ENCODE peak calls at places on chromosomes 16 and 17, in six cellular contexts. M is thoracic aorta; G is GM12865; X is tibial artery; Y is AG09319; P is CD8-positive, alpha-beta T cell. L is an unnamed sample.

GRCh38 chr17:81388091-81388611 is 7.1 kb upstream of the BAHCC1 start:
- DNase-seq in M (no peak), G (no peak), X (peak), Y (no peak), P (no peak), L (no peak)

GRCh38 chr17:40100669-40101366 is 429 bp upstream of the NR1D1 start:
- DNase-seq in M (peak), G (peak), X (peak), Y (peak), P (peak), L (peak)

GRCh38 chr16:23124315-23124714 is 24.9 kb downstream of the USP31 start:
- DNase-seq in M (no peak), G (no peak), X (no peak), Y (no peak), P (no peak), L (no peak)

GRCh38 chr16:63361032-63361624 is 1324.9 kb upstream of the CDH8 start:
- DNase-seq in M (no peak), G (peak), X (no peak), Y (peak), P (no peak), L (no peak)

GRCh38 chr16:84543931-84544776 is 39.7 kb upstream of the MEAK7 start:
- DNase-seq in M (no peak), G (no peak), X (no peak), Y (no peak), P (peak), L (no peak)

GRCh38 chr16:17395849-17396480 is 74.8 kb downstream of the XYLT1 start:
- DNase-seq in M (no peak), G (no peak), X (peak), Y (no peak), P (no peak), L (no peak)

GRCh38 chr17:48498168-48498840 is 32.5 kb downstream of the HOXB1 start:
- DNase-seq in M (no peak), G (no peak), X (no peak), Y (no peak), P (no peak), L (no peak)

GRCh38 chr17:51499906-51500305 is 239.6 kb downstream of the UTP18 start:
- DNase-seq in M (no peak), G (no peak), X (no peak), Y (no peak), P (no peak), L (no peak)

GRCh38 chr16:58051821-58052603 is 26.5 kb downstream of the MMP15 start:
- DNase-seq in M (no peak), G (no peak), X (no peak), Y (no peak), P (no peak), L (no peak)

GRCh38 chr16:55775857-55776256 is 57.0 kb downstream of the CES1 start:
- DNase-seq in M (no peak), G (no peak), X (no peak), Y (no peak), P (no peak), L (no peak)

GRCh38 chr16:70253291-70254094 is 1.8 kb upstream of the EXOSC6 start:
- DNase-seq in M (no peak), G (peak), X (no peak), Y (no peak), P (peak), L (no peak)

GRCh38 chr16:54118846-54119245 is 167.7 kb downstream of the IRX3 start:
- DNase-seq in M (no peak), G (no peak), X (no peak), Y (no peak), P (no peak), L (no peak)

GRCh38 chr16:75193730-75194444 is 13.1 kb downstream of the CTRB2 start:
- DNase-seq in M (no peak), G (no peak), X (peak), Y (no peak), P (no peak), L (no peak)

GRCh38 chr17:41523787-41524186 is 4.3 kb downstream of the KRT19 start:
- DNase-seq in M (no peak), G (no peak), X (no peak), Y (no peak), P (no peak), L (no peak)

GRCh38 chr16:2295056-2295798 is 27.3 kb upstream of the RNPS1 start:
- DNase-seq in M (no peak), G (peak), X (no peak), Y (no peak), P (no peak), L (no peak)

GRCh38 chr17:50269477-50270429 is 4.5 kb upstream of the TMEM92 start:
- DNase-seq in M (no peak), G (peak), X (peak), Y (peak), P (peak), L (peak)

GRCh38 chr17:31254654-31255053 is 42.4 kb downstream of the OMG start:
- DNase-seq in M (no peak), G (no peak), X (no peak), Y (no peak), P (no peak), L (no peak)

GRCh38 chr17:77884967-77885641 is 73.4 kb upstream of the TNRC6C start:
- DNase-seq in M (no peak), G (no peak), X (no peak), Y (no peak), P (no peak), L (no peak)

GRCh38 chr17:3485481-3486068 is 9.8 kb downstream of the ASPA start:
- DNase-seq in M (no peak), G (no peak), X (no peak), Y (no peak), P (no peak), L (no peak)

GRCh38 chr17:81418710-81419332 is 23.6 kb downstream of the BAHCC1 start:
- DNase-seq in M (no peak), G (no peak), X (no peak), Y (no peak), P (no peak), L (no peak)

GRCh38 chr17:69246726-69247375 is 18.2 kb upstream of the ABCA10 start:
- DNase-seq in M (no peak), G (peak), X (no peak), Y (peak), P (no peak), L (no peak)

GRCh38 chr17:34850023-34850422 is 111.2 kb downstream of the CCT6B start:
- DNase-seq in M (no peak), G (no peak), X (no peak), Y (no peak), P (no peak), L (no peak)

GRCh38 chr17:30433514-30433913 is 43.7 kb upstream of the GOSR1 start:
- DNase-seq in M (no peak), G (no peak), X (no peak), Y (peak), P (no peak), L (no peak)

GRCh38 chr16:27566417-27566816 is 16.5 kb downstream of the KATNIP start:
- DNase-seq in M (no peak), G (no peak), X (no peak), Y (no peak), P (no peak), L (no peak)

DNA sequence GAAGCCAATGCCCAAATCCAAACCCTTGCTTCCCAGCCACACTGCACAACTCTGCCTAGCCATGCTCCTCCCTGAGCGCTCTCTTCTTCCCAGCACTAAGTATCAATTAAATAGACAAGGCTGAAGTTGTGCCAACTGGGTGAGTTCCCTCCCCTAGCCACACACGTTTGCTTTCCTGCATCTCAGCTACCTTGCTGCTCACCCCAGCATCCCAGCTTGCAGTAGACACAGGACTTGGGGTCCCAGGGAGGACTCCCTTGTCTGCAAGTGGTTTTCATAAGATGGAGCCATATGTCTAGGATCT is 4.9 kb downstream of the CCDC182 start:
- DNase-seq in M (no peak), G (no peak), X (no peak), Y (no peak), P (no peak), L (no peak)
- TF ChIP-seq CTCF in M (no peak), G (no peak), X (no peak), Y (no peak), P (no peak), L (no peak)

GRCh38 chr17:38512473-38513058 is 84.3 kb downstream of the ARHGAP23 start:
- DNase-seq in M (no peak), G (no peak), X (no peak), Y (no peak), P (no peak), L (no peak)

GRCh38 chr17:38509772-38510423 is 81.6 kb downstream of the ARHGAP23 start:
- DNase-seq in M (no peak), G (no peak), X (no peak), Y (no peak), P (no peak), L (no peak)

GRCh38 chr17:38509008-38509771 is 80.9 kb downstream of the ARHGAP23 start:
- DNase-seq in M (no peak), G (peak), X (peak), Y (peak), P (peak), L (peak)

GRCh38 chr17:38511126-38512108 is 83.2 kb downstream of the ARHGAP23 start:
- DNase-seq in M (no peak), G (no peak), X (no peak), Y (peak), P (no peak), L (no peak)

DNA sequence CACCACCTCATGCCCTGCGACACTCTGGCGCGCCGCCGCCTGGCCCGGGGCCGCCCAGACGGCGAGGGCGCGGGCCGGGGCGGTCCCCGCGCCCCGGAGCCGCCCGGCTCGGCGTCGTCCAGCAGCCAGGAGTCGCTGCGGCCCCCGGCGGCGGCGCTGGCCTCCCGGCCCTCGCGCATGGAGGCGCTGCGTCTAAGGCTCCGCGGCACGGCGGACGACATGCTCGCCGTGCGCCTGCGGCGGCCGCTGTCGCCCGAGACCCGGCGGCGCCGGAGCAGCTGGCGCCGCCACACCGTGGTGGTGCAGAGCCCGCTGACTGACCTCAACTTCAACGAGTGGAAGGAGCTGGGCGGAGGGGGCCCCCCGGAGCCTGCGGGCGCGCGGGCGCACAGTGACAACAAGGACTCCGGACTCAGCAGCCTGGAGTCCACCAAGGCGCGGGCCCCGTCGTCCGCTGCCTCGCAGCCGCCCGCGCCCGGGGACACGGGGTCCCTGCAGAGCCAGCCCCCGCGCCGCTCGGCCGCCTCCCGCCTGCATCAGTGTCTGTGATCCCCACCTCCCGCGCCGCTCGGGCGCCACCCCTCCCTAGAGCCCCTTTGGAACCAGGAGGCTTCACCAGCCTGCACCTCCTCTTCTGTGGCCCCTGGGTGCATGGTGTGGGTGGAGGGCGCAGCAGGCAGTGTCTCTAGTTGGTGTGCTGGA is 82.3 kb downstream of the ARHGAP23 start:
- DNase-seq in M (no peak), G (no peak), X (no peak), Y (no peak), P (no peak), L (no peak)
- TF ChIP-seq CTCF in M (no peak), G (no peak), X (no peak), Y (no peak), P (no peak), L (no peak)

GRCh38 chr16:81480856-81481821 is 36.5 kb downstream of the CMIP start:
- DNase-seq in M (no peak), G (peak), X (peak), Y (no peak), P (no peak), L (peak)
- TF ChIP-seq CTCF in M (no peak), G (peak), X (no peak), Y (no peak), P (no peak), L (no peak)

DNA sequence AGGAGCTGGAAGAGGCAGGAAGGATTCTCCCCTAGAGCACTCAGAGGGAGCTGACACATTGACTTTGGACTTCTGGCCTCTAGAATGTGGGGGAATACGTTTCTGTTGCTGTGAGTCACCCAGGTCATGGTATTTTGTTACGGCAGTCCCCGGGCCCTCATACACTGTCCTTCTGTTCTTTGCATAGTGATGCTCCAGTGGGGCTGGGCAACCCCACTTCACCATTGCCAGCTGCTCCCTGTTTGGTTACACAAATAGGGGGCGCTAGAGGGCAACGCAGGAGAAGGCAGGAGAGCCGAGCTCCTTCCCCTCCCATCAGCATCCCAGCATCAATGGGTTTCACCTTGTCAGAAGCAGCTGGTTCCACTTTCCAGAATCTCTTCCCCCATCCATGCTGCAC is 257.7 kb upstream of the FOXF1 start:
- DNase-seq in M (no peak), G (peak), X (no peak), Y (no peak), P (no peak), L (no peak)
- TF ChIP-seq CTCF in M (no peak), G (peak), X (no peak), Y (peak), P (no peak), L (no peak)

L was measured in natural killer cell.